ENCODE peak calls at places on chromosomes 16 and 17, in four cellular contexts. X is K562, Q is HepG2, Z is GM12878. O is an unnamed sample. For H3K27me3, the result is how much of the 10 kb centered on the place peaks cover.

GRCh38 chr16:11302977-11303376 is 21.8 kb upstream of the PRM1 start:
- DNase-seq in Z (no peak), Q (no peak), X (no peak), O (no peak)

GRCh38 chr17:9971991-9972390 is 66.9 kb upstream of the RCVRN start:
- DNase-seq in X (no peak), Q (no peak), Z (no peak), O (no peak)

GRCh38 chr16:11259288-11259621 is 3.3 kb upstream of the SOCS1 start:
- DNase-seq in Z (no peak), Q (no peak), X (no peak), O (no peak)

GRCh38 chr16:11379420-11379819 is 34.2 kb downstream of the RMI2 start:
- DNase-seq in Q (no peak), X (no peak), Z (peak), O (no peak)

GRCh38 chr17:78883533-78884131 is 19.4 kb downstream of the CEP295NL start:
- DNase-seq in Z (no peak), X (no peak), Q (peak), O (peak)

GRCh38 chr17:4534928-4535666 is 20.1 kb downstream of the MYBBP1A start:
- DNase-seq in Q (no peak), Z (no peak), X (no peak), O (peak)

GRCh38 chr17:65966311-65966710 is 225.6 kb downstream of the CEP112 start:
- DNase-seq in Q (no peak), X (no peak), Z (no peak), O (no peak)

GRCh38 chr17:41002814-41003213 is 3.1 kb upstream of the KRTAP3-2 start:
- DNase-seq in Q (peak), Z (no peak), X (no peak), O (no peak)

GRCh38 chr17:19369846-19370492 is 7.4 kb upstream of the B9D1 start:
- DNase-seq in Q (no peak), X (no peak), Z (no peak), O (no peak)

GRCh38 chr17:82098169-82098938 is at the start of gene FASN:
- DNase-seq in X (peak), Z (peak), Q (peak), O (peak)

GRCh38 chr17:40483679-40484078 is 17.7 kb downstream of the TNS4 start:
- DNase-seq in X (no peak), Q (no peak), Z (no peak), O (no peak)

GRCh38 chr16:12231666-12232065 is 255.1 kb downstream of the SNX29 start:
- DNase-seq in X (no peak), Q (no peak), Z (no peak), O (no peak)

GRCh38 chr16:31003744-31004143 is 6.7 kb downstream of the STX1B start:
- DNase-seq in Q (no peak), Z (no peak), X (no peak), O (no peak)

GRCh38 chr17:6940186-6940649 is 55.6 kb upstream of the ALOX12 start:
- DNase-seq in Q (no peak), X (peak), Z (no peak), O (no peak)

GRCh38 chr17:7587831-7588230 is 2.1 kb downstream of the SOX15 start:
- DNase-seq in Z (no peak), Q (no peak), X (no peak), O (no peak)

GRCh38 chr17:28810437-28810836 is 32.2 kb downstream of the FAM222B start:
- DNase-seq in X (no peak), Q (no peak), Z (no peak), O (no peak)

GRCh38 chr17:78407387-78407990 is 29.0 kb downstream of the PGS1 start:
- DNase-seq in X (no peak), Z (no peak), Q (no peak), O (no peak)

GRCh38 chr17:72423718-72424117 is 302.9 kb downstream of the SOX9 start:
- DNase-seq in Q (no peak), Z (no peak), X (no peak), O (no peak)

GRCh38 chr17:79420318-79421243 is 190.3 kb downstream of the RBFOX3 start:
- DNase-seq in Z (no peak), X (peak), Q (no peak), O (no peak)

GRCh38 chr16:87274808-87275207 is 42.4 kb downstream of the C16orf95 start:
- DNase-seq in X (no peak), Z (no peak), Q (no peak), O (no peak)

GRCh38 chr17:55639096-55639495 is 83.6 kb downstream of the TMEM100 start:
- DNase-seq in Z (no peak), X (no peak), Q (no peak), O (no peak)

GRCh38 chr17:42514279-42514678 is 21.8 kb upstream of the NAGLU start:
- DNase-seq in Q (no peak), Z (no peak), X (peak), O (no peak)

GRCh38 chr17:14693382-14693781 is 392.5 kb downstream of the HS3ST3B1 start:
- DNase-seq in Z (no peak), Q (no peak), X (no peak), O (no peak)

GRCh38 chr16:71623597-71623996 is 2.4 kb upstream of the MARVELD3 start:
- DNase-seq in Q (peak), Z (no peak), X (no peak), O (no peak)

GRCh38 chr16:79286646-79287423 is 313.7 kb downstream of the MAF start:
- DNase-seq in X (no peak), Z (peak), Q (no peak), O (peak)

GRCh38 chr17:6695565-6695964 is 17.6 kb downstream of the SLC13A5 start:
- DNase-seq in Z (no peak), X (no peak), Q (no peak), O (no peak)

GRCh38 chr17:19769946-19770652 is 22.0 kb upstream of the ALDH3A1 start:
- DNase-seq in Z (no peak), X (no peak), Q (no peak), O (no peak)

GRCh38 chr17:38601539-38602351 is 4.0 kb downstream of the SRCIN1 start:
- DNase-seq in X (peak), Z (no peak), Q (peak), O (peak)

GRCh38 chr17:81682565-81683207 is 911 bp downstream of the ARL16 start:
- DNase-seq in Q (no peak), Z (no peak), X (no peak), O (no peak)

GRCh38 chr17:16589097-16589969 is 20.3 kb upstream of the ZNF287 start:
- DNase-seq in Z (peak), X (peak), Q (peak), O (peak)

GRCh38 chr17:3635474-3636153 is 436 bp downstream of the SHPK start:
- DNase-seq in Z (no peak), X (no peak), Q (peak), O (peak)

GRCh38 chr16:87146676-87147075 is 170.5 kb downstream of the C16orf95 start:
- DNase-seq in Q (no peak), X (no peak), Z (no peak), O (no peak)

GRCh38 chr17:78667091-78667490 is 89.9 kb upstream of the DNAH17 start:
- DNase-seq in X (no peak), Q (no peak), Z (no peak), O (no peak)

GRCh38 chr16:86664518-86665318 is 86.4 kb downstream of the FOXL1 start:
- DNase-seq in Z (peak), Q (peak), X (peak), O (no peak)

GRCh38 chr16:89375021-89375420 is 115.3 kb downstream of the ANKRD11 start:
- DNase-seq in Q (no peak), X (no peak), Z (no peak), O (no peak)

GRCh38 chr17:7475764-7476422 is 3.5 kb downstream of the ZBTB4 start:
- DNase-seq in X (no peak), Z (no peak), Q (no peak), O (no peak)

GRCh38 chr16:57510016-57510871 is 24.0 kb upstream of the DOK4 start:
- DNase-seq in Z (no peak), Q (no peak), X (no peak), O (no peak)

GRCh38 chr17:75666959-75667790 is at the start of the genes RECQL5 and SAP30BP:
- DNase-seq in Z (peak), X (peak), Q (peak), O (peak)

GRCh38 chr17:75667825-75668224 is 687 bp downstream of the SAP30BP start:
- DNase-seq in Q (no peak), X (no peak), Z (no peak), O (no peak)

GRCh38 chr17:75664099-75664549 is 2.8 kb downstream of the RECQL5 start:
- DNase-seq in X (no peak), Z (peak), Q (no peak), O (no peak)

GRCh38 chr17:75668489-75668888 is 1.4 kb downstream of the SAP30BP start:
- DNase-seq in Q (no peak), Z (no peak), X (no peak), O (no peak)

DNA sequence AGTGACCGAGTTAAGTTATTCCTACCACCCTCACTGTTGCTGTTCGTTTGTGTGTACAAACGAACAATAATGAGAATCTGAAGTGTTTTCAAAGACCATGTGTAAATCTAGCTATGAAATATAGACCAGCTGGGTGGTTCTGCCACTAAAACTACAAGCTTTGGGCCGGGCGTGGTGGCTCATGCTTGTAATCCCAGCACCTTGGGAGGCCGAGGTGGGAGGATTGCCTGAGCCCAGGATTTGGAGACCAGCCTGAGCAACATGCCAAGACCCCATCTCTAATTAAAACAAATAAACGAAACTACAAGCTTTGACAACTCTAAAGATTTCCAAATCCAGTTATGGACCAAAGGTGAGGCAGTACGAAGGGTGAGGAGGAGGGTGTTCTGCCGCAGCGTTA is 973 bp downstream of the RECQL5 start:
- DNase-seq in Z (no peak), X (no peak), Q (no peak), O (no peak)
- TF ChIP-seq JUNB in Z (no peak), X (no peak), Q (no peak), O (no peak)

DNA sequence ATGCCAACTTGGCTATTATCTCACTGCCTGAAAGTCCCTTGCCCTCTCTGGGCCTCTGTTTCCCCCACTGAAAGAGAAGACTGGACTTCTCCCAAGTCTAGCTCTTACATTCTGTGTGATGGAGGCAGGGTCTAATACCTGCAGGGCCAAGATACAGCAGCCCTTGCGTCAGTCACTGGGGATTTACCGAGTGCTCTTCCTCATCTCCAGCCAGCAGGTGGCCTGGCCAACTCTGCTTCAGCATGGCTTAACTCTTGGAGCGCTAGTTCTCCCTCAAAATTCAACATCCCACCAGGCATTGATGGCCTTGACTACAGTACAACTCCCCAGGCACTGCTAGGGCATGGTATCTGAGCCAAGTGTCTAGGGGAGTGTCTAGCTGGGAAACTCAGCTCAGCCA is 19.9 kb upstream of the MTMR4 start:
- DNase-seq in Z (no peak), X (no peak), Q (peak), O (peak)
- H3K27me3 ChIP-seq in Z (under half), X (under half), Q (under half), O (under half)

DNA sequence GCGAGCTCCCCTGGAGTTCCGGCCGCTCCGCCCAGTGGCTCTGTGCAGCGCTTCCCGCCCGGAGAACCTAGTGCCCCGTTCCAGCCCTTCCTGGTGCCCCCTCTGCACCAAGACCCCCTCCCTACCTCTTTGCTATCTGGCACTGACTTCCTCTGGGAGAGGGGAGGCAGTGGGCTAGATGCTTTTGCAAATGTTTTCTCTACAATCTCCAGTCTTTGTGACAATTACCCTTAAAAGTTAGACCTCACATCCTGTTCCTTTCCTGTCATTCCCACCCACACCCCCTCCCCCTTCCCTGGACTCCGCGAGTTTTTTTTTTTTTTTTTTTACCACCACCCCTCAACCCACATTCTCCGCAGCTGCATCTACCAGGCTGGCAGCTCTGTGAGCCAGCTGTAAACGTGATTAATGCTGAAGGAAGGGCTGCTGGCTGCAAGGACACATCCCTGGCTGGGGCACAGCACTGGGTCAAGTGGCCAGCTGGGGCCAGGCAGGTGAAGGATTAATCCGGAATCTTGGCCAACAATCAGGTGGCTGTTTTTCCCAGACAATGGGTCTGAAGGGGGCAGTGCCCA is 101.5 kb downstream of the MGAT5B start:
- DNase-seq in Q (no peak), Z (no peak), X (no peak), O (peak)
- TF ChIP-seq JUNB in Q (no peak), Z (no peak), X (no peak), O (no peak)

GRCh38 chr17:30701498-30701989 is 122.9 kb downstream of the CRLF3 start:
- DNase-seq in Q (no peak), X (no peak), Z (no peak), O (no peak)
- H3K27me3 ChIP-seq in Q (under half), X (under half), Z (under half), O (under half)

DNA sequence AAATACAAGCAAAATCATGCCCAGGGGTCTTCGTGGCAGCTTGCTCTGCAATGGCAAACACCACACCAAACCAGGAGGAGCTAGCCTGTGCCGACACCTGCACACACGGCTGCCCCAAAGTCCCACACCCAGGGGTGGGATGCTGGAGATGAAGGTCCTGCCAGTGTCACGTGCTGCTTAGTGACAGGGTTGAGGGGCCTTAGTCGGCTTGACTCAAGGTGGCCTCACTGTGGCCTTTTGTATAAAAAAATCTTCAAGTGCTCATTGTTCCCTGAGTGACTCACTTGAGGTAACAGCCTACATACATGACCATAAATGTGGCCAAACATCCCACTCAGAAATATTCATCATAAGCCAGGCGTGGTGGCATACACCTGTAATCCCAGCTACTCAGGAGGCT is 7.3 kb downstream of the TRIM65 start:
- DNase-seq in X (peak), Z (no peak), Q (no peak), O (no peak)
- TF ChIP-seq JUNB in X (no peak), Z (no peak), Q (no peak), O (no peak)

GRCh38 chr17:58757162-58757613 is 1.5 kb downstream of the PPM1E start:
- DNase-seq in Z (no peak), X (no peak), Q (no peak), O (no peak)

GRCh38 chr17:58758890-58759289 is 3.2 kb downstream of the PPM1E start:
- DNase-seq in Q (no peak), X (no peak), Z (no peak), O (no peak)

GRCh38 chr17:58760248-58760647 is 4.6 kb downstream of the PPM1E start:
- DNase-seq in Z (no peak), Q (no peak), X (no peak), O (no peak)

GRCh38 chr17:58756246-58757161 is 850 bp downstream of the PPM1E start:
- DNase-seq in Z (no peak), X (peak), Q (no peak), O (peak)

DNA sequence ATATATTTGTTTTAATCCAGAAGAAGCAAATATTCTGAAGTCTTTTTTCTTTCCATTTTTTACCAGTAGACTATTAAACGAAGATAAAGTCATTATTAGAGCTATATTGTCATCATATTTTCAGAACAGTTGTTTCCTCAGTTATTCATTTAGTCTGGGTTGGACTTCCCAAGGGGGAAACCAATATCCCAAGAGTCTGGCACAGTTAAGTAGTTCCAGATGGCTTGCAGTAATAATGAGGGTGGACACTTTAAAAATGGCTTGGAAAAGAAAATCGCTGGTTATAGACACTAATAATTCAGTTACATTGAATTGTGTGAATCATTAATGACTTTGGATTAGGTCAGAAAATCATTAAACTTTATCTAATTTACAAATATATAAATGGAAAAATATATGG is 3.9 kb downstream of the PPM1E start:
- DNase-seq in X (no peak), Z (no peak), Q (no peak), O (no peak)
- H3K27me3 ChIP-seq in X (under half), Z (under half), Q (under half), O (under half)

DNA sequence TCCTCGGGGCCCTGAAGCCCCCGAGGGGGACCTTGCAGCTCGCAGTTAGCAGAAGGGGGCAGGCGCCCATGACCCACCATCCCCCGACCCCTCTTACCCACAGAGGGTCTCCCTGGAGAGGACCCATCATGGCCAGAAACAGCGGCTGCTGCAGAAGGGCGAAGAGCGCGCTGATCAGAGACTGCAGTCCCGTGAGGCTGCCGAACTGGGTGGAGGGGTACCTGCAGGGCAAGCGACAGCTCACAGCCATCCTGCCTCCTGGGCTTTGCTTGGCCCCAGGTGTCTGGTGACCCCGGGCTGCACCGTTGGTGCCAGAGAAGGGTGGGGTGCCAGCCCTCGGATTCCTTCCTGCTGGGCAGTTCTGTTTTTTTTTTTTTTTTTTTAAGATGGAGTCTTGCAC is 13.9 kb upstream of the PITPNA start:
- DNase-seq in X (no peak), Z (no peak), Q (no peak), O (no peak)
- TF ChIP-seq JUNB in X (no peak), Z (no peak), Q (no peak), O (no peak)